ENCODE peak calls at places on chromosomes 12 and 14, in seven cellular contexts. F is trophoblast cell, G is IMR-90, D is mesenchymal stem cell, L is mesendoderm, V is neuronal stem cell, S is H9. Q is an unnamed sample.
A peak's percentile ranks its signal among the peaks of the same experiment; 100 is the strongest.

GRCh38 chr12:22812531-22812930 is 187.6 kb downstream of the ETNK1 start:
- DNase-seq in V (no peak), G (no peak), S (no peak), L (no peak), F (peak; percentile 33), D (no peak), Q (no peak)

GRCh38 chr14:104549536-104550339 is 29.8 kb upstream of the C14orf180 start:
- DNase-seq in V (no peak), S (no peak), L (no peak), F (no peak), G (no peak), D (no peak), Q (no peak)

GRCh38 chr14:105440992-105441391 is 21.4 kb downstream of the MTA1 start:
- DNase-seq in V (no peak), S (no peak), L (no peak), D (no peak), F (no peak), G (no peak), Q (no peak)

GRCh38 chr14:39467889-39468524 is 35.8 kb upstream of the FBXO33 start:
- DNase-seq in F (no peak), V (no peak), S (peak; percentile 70), L (peak; percentile 82), D (peak; percentile 35), G (peak; percentile 43), Q (peak; percentile 66)

GRCh38 chr14:79278286-79278797 is 933.0 kb downstream of the DIO2 start:
- DNase-seq in F (no peak), S (peak; percentile 35), L (no peak), D (no peak), G (no peak), V (no peak), Q (no peak)

GRCh38 chr12:2291182-2291832 is 238.5 kb downstream of the CACNA1C start:
- DNase-seq in D (peak; percentile 38), G (no peak), F (peak; percentile 50), L (peak; percentile 79), V (peak; percentile 36), S (peak; percentile 83), Q (peak; percentile 79)

GRCh38 chr12:19709889-19710288 is 270.6 kb downstream of the AEBP2 start:
- DNase-seq in L (no peak), V (no peak), G (peak; percentile 73), F (no peak), S (no peak), D (no peak), Q (no peak)

GRCh38 chr12:12642916-12643315 is 31.2 kb downstream of the CREBL2 start:
- DNase-seq in L (no peak), S (no peak), F (no peak), V (no peak), G (no peak), D (no peak), Q (no peak)

GRCh38 chr14:80567905-80568512 is 356.7 kb upstream of the DIO2 start:
- DNase-seq in G (peak; percentile 68), S (no peak), F (peak; percentile 91), V (no peak), D (peak; percentile 29), L (peak; percentile 14), Q (no peak)

GRCh38 chr12:47722926-47723631 is 2.2 kb downstream of the ENDOU start:
- DNase-seq in S (no peak), G (no peak), F (no peak), V (no peak), D (no peak), L (no peak), Q (no peak)

GRCh38 chr12:47722136-47722834 is 3.0 kb downstream of the ENDOU start:
- DNase-seq in G (no peak), L (no peak), F (peak; percentile 76), S (peak; percentile 14), D (no peak), V (no peak), Q (no peak)

GRCh38 chr12:47729233-47729632 is 3.9 kb upstream of the ENDOU start:
- DNase-seq in D (peak; percentile 65), L (no peak), V (no peak), G (peak; percentile 87), F (peak; percentile 94), S (no peak), Q (no peak)

GRCh38 chr12:47725091-47725772 is at the start of gene ENDOU:
- DNase-seq in F (no peak), S (no peak), D (no peak), G (no peak), L (no peak), V (no peak), Q (no peak)

GRCh38 chr12:47725893-47726292 is 603 bp upstream of the ENDOU start:
- DNase-seq in S (no peak), L (no peak), G (peak; percentile 89), D (peak; percentile 47), F (peak; percentile 39), V (no peak), Q (no peak)
- H4K8ac ChIP-seq in S (no peak overlapping the region), L (no peak overlapping the region), G (peak overlapping the region; percentile 87), D (no peak overlapping the region), F (no peak overlapping the region), V (no peak overlapping the region), Q (no peak overlapping the region)

GRCh38 chr12:104858611-104859010 is 99.5 kb downstream of the SLC41A2 start:
- DNase-seq in F (no peak), G (no peak), D (no peak), S (no peak), V (no peak), L (no peak), Q (no peak)

GRCh38 chr12:104855599-104855998 is 102.5 kb downstream of the SLC41A2 start:
- DNase-seq in G (no peak), L (no peak), V (no peak), D (no peak), F (no peak), S (no peak), Q (no peak)

GRCh38 chr12:104859144-104859543 is 98.9 kb downstream of the SLC41A2 start:
- DNase-seq in F (no peak), V (no peak), L (no peak), S (no peak), G (peak; percentile 61), D (peak; percentile 70), Q (no peak)

GRCh38 chr12:104852904-104853303 is 105.2 kb downstream of the SLC41A2 start:
- DNase-seq in V (no peak), S (no peak), G (no peak), F (no peak), D (no peak), L (no peak), Q (no peak)

GRCh38 chr12:104856548-104856947 is 101.5 kb downstream of the SLC41A2 start:
- DNase-seq in G (no peak), D (no peak), V (no peak), F (no peak), L (no peak), S (no peak), Q (no peak)
- H4K8ac ChIP-seq in G (no peak overlapping the region), D (no peak overlapping the region), V (no peak overlapping the region), F (no peak overlapping the region), L (no peak overlapping the region), S (no peak overlapping the region), Q (no peak overlapping the region)

GRCh38 chr14:31568671-31569070 is 7.5 kb downstream of the NUBPL start:
- DNase-seq in D (peak; percentile 66), G (peak; percentile 61), V (no peak), S (no peak), F (no peak), L (no peak), Q (no peak)

GRCh38 chr14:31567651-31568050 is 6.4 kb downstream of the NUBPL start:
- DNase-seq in G (peak; percentile 7), V (no peak), D (no peak), S (no peak), F (peak; percentile 72), L (peak; percentile 48), Q (no peak)

GRCh38 chr14:31564194-31564593 is 3.0 kb downstream of the NUBPL start:
- DNase-seq in F (no peak), G (no peak), S (no peak), D (no peak), V (no peak), L (no peak), Q (no peak)

GRCh38 chr14:31566456-31566855 is 5.3 kb downstream of the NUBPL start:
- DNase-seq in G (no peak), V (no peak), S (no peak), L (no peak), F (no peak), D (no peak), Q (no peak)

DNA sequence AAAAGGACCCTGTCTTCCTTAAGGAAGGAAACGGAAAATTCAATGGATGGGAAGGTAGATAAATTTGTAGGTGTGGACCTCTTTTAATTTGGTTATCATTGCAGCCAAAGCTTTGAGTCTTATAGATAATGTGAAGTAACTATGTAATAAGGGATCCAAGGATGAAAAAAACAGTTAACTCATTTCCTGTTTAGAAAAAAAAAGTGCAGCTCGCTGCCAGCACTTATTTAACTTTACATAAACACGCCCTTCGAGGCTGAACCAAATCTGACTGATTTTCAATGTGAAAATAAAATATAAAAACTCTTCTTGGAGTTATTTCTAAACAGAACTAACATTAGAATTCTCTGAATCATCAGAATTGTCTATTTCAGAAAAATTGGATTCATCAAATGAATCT is 6.9 kb downstream of the NUBPL start:
- DNase-seq in F (no peak), G (peak; percentile 70), V (no peak), L (no peak), S (no peak), D (peak; percentile 67), Q (no peak)
- H4K8ac ChIP-seq in F (no peak overlapping the region), G (no peak overlapping the region), V (no peak overlapping the region), L (no peak overlapping the region), S (no peak overlapping the region), D (no peak overlapping the region), Q (no peak overlapping the region)

GRCh38 chr14:60125918-60126317 is 34.2 kb downstream of the PCNX4 start:
- DNase-seq in V (no peak), L (no peak), G (peak; percentile 32), S (no peak), F (no peak), D (no peak), Q (no peak)
- H4K8ac ChIP-seq in V (no peak overlapping the region), L (no peak overlapping the region), G (no peak overlapping the region), S (no peak overlapping the region), F (no peak overlapping the region), D (no peak overlapping the region), Q (no peak overlapping the region)

Q was measured in H1.